ENCODE peak calls at places on chromosomes 11 and 22, in eight cellular contexts. One of them, this sample, is unnamed.

GRCh38 chr22:29434288-29434687 is 4.1 kb upstream of the RFPL1 start:
- DNase-seq in GM23248: no peak
- DNase-seq in cardiac fibroblast: no peak
- DNase-seq in fibroblast of the conjunctiva: no peak
- DNase-seq in fibroblast of lung: no peak
- DNase-seq in kidney glomerular epithelial cell: no peak
- DNase-seq in EH: no peak
- DNase-seq in HTR-8/SVneo: no peak
- DNase-seq in this sample: no peak

GRCh38 chr11:81869337-81870065 is 864.2 kb downstream of the FAM181B start:
- DNase-seq in GM23248: no peak
- DNase-seq in cardiac fibroblast: no peak
- DNase-seq in fibroblast of the conjunctiva: no peak
- DNase-seq in fibroblast of lung: peak; percentile 20
- DNase-seq in kidney glomerular epithelial cell: no peak
- DNase-seq in EH: no peak
- DNase-seq in HTR-8/SVneo: no peak
- DNase-seq in this sample: no peak

GRCh38 chr11:65868076-65868667 is 4.4 kb downstream of the EFEMP2 start:
- DNase-seq in GM23248: no peak
- DNase-seq in cardiac fibroblast: no peak
- DNase-seq in fibroblast of the conjunctiva: no peak
- DNase-seq in fibroblast of lung: peak; percentile 12
- DNase-seq in kidney glomerular epithelial cell: no peak
- DNase-seq in EH: no peak
- DNase-seq in HTR-8/SVneo: no peak
- DNase-seq in this sample: no peak

GRCh38 chr11:105719073-105719846 is 109.4 kb downstream of the GRIA4 start:
- DNase-seq in GM23248: no peak
- DNase-seq in cardiac fibroblast: no peak
- DNase-seq in fibroblast of the conjunctiva: peak; percentile 5
- DNase-seq in fibroblast of lung: peak; percentile 88
- DNase-seq in kidney glomerular epithelial cell: peak; percentile 60
- DNase-seq in EH: peak; percentile 21
- DNase-seq in HTR-8/SVneo: peak; percentile 25
- DNase-seq in this sample: peak; percentile 63

GRCh38 chr11:67615455-67616430 is 9.0 kb downstream of the NDUFV1 start:
- DNase-seq in GM23248: peak; percentile 52
- DNase-seq in cardiac fibroblast: peak; percentile 15
- DNase-seq in fibroblast of the conjunctiva: no peak
- DNase-seq in fibroblast of lung: no peak
- DNase-seq in kidney glomerular epithelial cell: no peak
- DNase-seq in EH: peak; percentile 24
- DNase-seq in HTR-8/SVneo: peak; percentile 61
- DNase-seq in this sample: peak; percentile 43

GRCh38 chr11:91871048-91871447 is 353.6 kb upstream of the FAT3 start:
- DNase-seq in GM23248: no peak
- DNase-seq in cardiac fibroblast: no peak
- DNase-seq in fibroblast of the conjunctiva: no peak
- DNase-seq in fibroblast of lung: no peak
- DNase-seq in kidney glomerular epithelial cell: no peak
- DNase-seq in EH: no peak
- DNase-seq in HTR-8/SVneo: no peak
- DNase-seq in this sample: no peak

GRCh38 chr11:25225078-25225477 is 728.2 kb downstream of the LUZP2 start:
- DNase-seq in GM23248: no peak
- DNase-seq in cardiac fibroblast: no peak
- DNase-seq in fibroblast of the conjunctiva: no peak
- DNase-seq in fibroblast of lung: no peak
- DNase-seq in kidney glomerular epithelial cell: no peak
- DNase-seq in EH: no peak
- DNase-seq in HTR-8/SVneo: no peak
- DNase-seq in this sample: no peak

GRCh38 chr22:31945478-31945815 is 1.1 kb downstream of the YWHAH start:
- DNase-seq in GM23248: no peak
- DNase-seq in cardiac fibroblast: no peak
- DNase-seq in fibroblast of the conjunctiva: no peak
- DNase-seq in fibroblast of lung: no peak
- DNase-seq in kidney glomerular epithelial cell: no peak
- DNase-seq in EH: no peak
- DNase-seq in HTR-8/SVneo: no peak
- DNase-seq in this sample: no peak

GRCh38 chr11:47220401-47220821 is 5.6 kb downstream of the DDB2 start:
- DNase-seq in GM23248: peak; percentile 82
- DNase-seq in cardiac fibroblast: peak; percentile 89
- DNase-seq in fibroblast of the conjunctiva: peak; percentile 47
- DNase-seq in fibroblast of lung: peak; percentile 69
- DNase-seq in kidney glomerular epithelial cell: peak; percentile 43
- DNase-seq in EH: peak; percentile 80
- DNase-seq in HTR-8/SVneo: peak; percentile 40
- DNase-seq in this sample: peak; percentile 39

GRCh38 chr11:1225386-1226225 is 2.7 kb downstream of the MUC5B start:
- DNase-seq in GM23248: no peak
- DNase-seq in cardiac fibroblast: no peak
- DNase-seq in fibroblast of the conjunctiva: no peak
- DNase-seq in fibroblast of lung: no peak
- DNase-seq in kidney glomerular epithelial cell: no peak
- DNase-seq in EH: no peak
- DNase-seq in HTR-8/SVneo: no peak
- DNase-seq in this sample: no peak

GRCh38 chr11:85967457-85967856 is 101.4 kb downstream of the PICALM start:
- DNase-seq in GM23248: no peak
- DNase-seq in cardiac fibroblast: no peak
- DNase-seq in fibroblast of the conjunctiva: no peak
- DNase-seq in fibroblast of lung: no peak
- DNase-seq in kidney glomerular epithelial cell: no peak
- DNase-seq in EH: no peak
- DNase-seq in HTR-8/SVneo: no peak
- DNase-seq in this sample: no peak

GRCh38 chr11:44633641-44634040 is 68.2 kb downstream of the CD82 start:
- DNase-seq in GM23248: no peak
- DNase-seq in cardiac fibroblast: no peak
- DNase-seq in fibroblast of the conjunctiva: no peak
- DNase-seq in fibroblast of lung: no peak
- DNase-seq in kidney glomerular epithelial cell: no peak
- DNase-seq in EH: no peak
- DNase-seq in HTR-8/SVneo: no peak
- DNase-seq in this sample: peak; percentile 29

GRCh38 chr11:1047576-1048156 is 11.1 kb upstream of the MUC6 start:
- DNase-seq in GM23248: no peak
- DNase-seq in cardiac fibroblast: no peak
- DNase-seq in fibroblast of the conjunctiva: no peak
- DNase-seq in fibroblast of lung: no peak
- DNase-seq in kidney glomerular epithelial cell: no peak
- DNase-seq in EH: no peak
- DNase-seq in HTR-8/SVneo: no peak
- DNase-seq in this sample: no peak

GRCh38 chr11:113974741-113975470 is at the start of gene HTR3A:
- DNase-seq in GM23248: no peak
- DNase-seq in cardiac fibroblast: peak; percentile 53
- DNase-seq in fibroblast of the conjunctiva: no peak
- DNase-seq in fibroblast of lung: no peak
- DNase-seq in kidney glomerular epithelial cell: no peak
- DNase-seq in EH: peak; percentile 26
- DNase-seq in HTR-8/SVneo: peak; percentile 39
- DNase-seq in this sample: no peak

GRCh38 chr11:44316388-44317240 is 6.7 kb upstream of the ALX4 start:
- DNase-seq in GM23248: peak; percentile 23
- DNase-seq in cardiac fibroblast: no peak
- DNase-seq in fibroblast of the conjunctiva: no peak
- DNase-seq in fibroblast of lung: no peak
- DNase-seq in kidney glomerular epithelial cell: no peak
- DNase-seq in EH: no peak
- DNase-seq in HTR-8/SVneo: no peak
- DNase-seq in this sample: peak; percentile 47

GRCh38 chr11:32374261-32374711 is 61.1 kb downstream of the WT1 start:
- DNase-seq in GM23248: peak; percentile 39
- DNase-seq in cardiac fibroblast: peak; percentile 51
- DNase-seq in fibroblast of the conjunctiva: no peak
- DNase-seq in fibroblast of lung: no peak
- DNase-seq in kidney glomerular epithelial cell: no peak
- DNase-seq in EH: peak; percentile 7
- DNase-seq in HTR-8/SVneo: no peak
- DNase-seq in this sample: peak; percentile 4

GRCh38 chr22:49209452-49210195 is 618.0 kb downstream of the BRD1 start:
- DNase-seq in GM23248: no peak
- DNase-seq in cardiac fibroblast: no peak
- DNase-seq in fibroblast of the conjunctiva: no peak
- DNase-seq in fibroblast of lung: no peak
- DNase-seq in kidney glomerular epithelial cell: no peak
- DNase-seq in EH: no peak
- DNase-seq in HTR-8/SVneo: no peak
- DNase-seq in this sample: no peak

GRCh38 chr11:19938051-19938856 is 222.0 kb downstream of the DBX1 start:
- DNase-seq in GM23248: peak; percentile 82
- DNase-seq in cardiac fibroblast: peak; percentile 72
- DNase-seq in fibroblast of the conjunctiva: no peak
- DNase-seq in fibroblast of lung: peak; percentile 55
- DNase-seq in kidney glomerular epithelial cell: no peak
- DNase-seq in EH: peak; percentile 65
- DNase-seq in HTR-8/SVneo: peak; percentile 61
- DNase-seq in this sample: peak; percentile 56

GRCh38 chr22:50305658-50306566 is 1.5 kb downstream of the PLXNB2 start:
- DNase-seq in GM23248: peak; percentile 98
- DNase-seq in cardiac fibroblast: peak; percentile 98
- DNase-seq in fibroblast of the conjunctiva: peak; percentile 84
- DNase-seq in fibroblast of lung: peak; percentile 96
- DNase-seq in kidney glomerular epithelial cell: peak; percentile 97
- DNase-seq in EH: peak; percentile 98
- DNase-seq in HTR-8/SVneo: peak; percentile 96
- DNase-seq in this sample: peak; percentile 94

GRCh38 chr22:29139965-29140782 is 65.5 kb upstream of the EMID1 start:
- DNase-seq in GM23248: peak; percentile 75
- DNase-seq in cardiac fibroblast: peak; percentile 93
- DNase-seq in fibroblast of the conjunctiva: peak; percentile 53
- DNase-seq in fibroblast of lung: no peak
- DNase-seq in kidney glomerular epithelial cell: no peak
- DNase-seq in EH: no peak
- DNase-seq in HTR-8/SVneo: no peak
- DNase-seq in this sample: no peak

GRCh38 chr22:28132466-28132865 is 213.4 kb upstream of the PITPNB start:
- DNase-seq in GM23248: no peak
- DNase-seq in cardiac fibroblast: no peak
- DNase-seq in fibroblast of the conjunctiva: no peak
- DNase-seq in fibroblast of lung: no peak
- DNase-seq in kidney glomerular epithelial cell: no peak
- DNase-seq in EH: no peak
- DNase-seq in HTR-8/SVneo: no peak
- DNase-seq in this sample: no peak

GRCh38 chr11:123472236-123472935 is 42.3 kb downstream of the GRAMD1B start:
- DNase-seq in GM23248: no peak
- DNase-seq in cardiac fibroblast: no peak
- DNase-seq in fibroblast of the conjunctiva: no peak
- DNase-seq in fibroblast of lung: no peak
- DNase-seq in kidney glomerular epithelial cell: no peak
- DNase-seq in EH: no peak
- DNase-seq in HTR-8/SVneo: no peak
- DNase-seq in this sample: no peak

GRCh38 chr11:25891960-25892359 is 440.0 kb upstream of the ANO3 start:
- DNase-seq in GM23248: peak; percentile 1
- DNase-seq in cardiac fibroblast: no peak
- DNase-seq in fibroblast of the conjunctiva: no peak
- DNase-seq in fibroblast of lung: no peak
- DNase-seq in kidney glomerular epithelial cell: no peak
- DNase-seq in EH: no peak
- DNase-seq in HTR-8/SVneo: no peak
- DNase-seq in this sample: no peak

GRCh38 chr11:111586305-111586915 is 15.8 kb upstream of the SIK2 start:
- DNase-seq in GM23248: peak; percentile 75
- DNase-seq in cardiac fibroblast: peak; percentile 68
- DNase-seq in fibroblast of the conjunctiva: peak; percentile 49
- DNase-seq in fibroblast of lung: peak; percentile 58
- DNase-seq in kidney glomerular epithelial cell: peak; percentile 75
- DNase-seq in EH: peak; percentile 57
- DNase-seq in HTR-8/SVneo: no peak
- DNase-seq in this sample: peak; percentile 47

GRCh38 chr11:79054636-79055035 is 386.2 kb downstream of the TENM4 start:
- DNase-seq in GM23248: peak; percentile 25
- DNase-seq in cardiac fibroblast: peak; percentile 18
- DNase-seq in fibroblast of the conjunctiva: peak; percentile 14
- DNase-seq in fibroblast of lung: peak; percentile 81
- DNase-seq in kidney glomerular epithelial cell: peak; percentile 35
- DNase-seq in EH: peak; percentile 84
- DNase-seq in HTR-8/SVneo: no peak
- DNase-seq in this sample: no peak

GRCh38 chr11:71580057-71581003 is 2.3 kb downstream of the KRTAP5-11 start:
- DNase-seq in GM23248: peak; percentile 90
- DNase-seq in cardiac fibroblast: peak; percentile 88
- DNase-seq in fibroblast of the conjunctiva: peak; percentile 57
- DNase-seq in fibroblast of lung: peak; percentile 64
- DNase-seq in kidney glomerular epithelial cell: peak; percentile 53
- DNase-seq in EH: peak; percentile 79
- DNase-seq in HTR-8/SVneo: peak; percentile 58
- DNase-seq in this sample: peak; percentile 54

GRCh38 chr22:40703731-40704130 is 24.4 kb downstream of the MCHR1 start:
- DNase-seq in GM23248: no peak
- DNase-seq in cardiac fibroblast: no peak
- DNase-seq in fibroblast of the conjunctiva: no peak
- DNase-seq in fibroblast of lung: no peak
- DNase-seq in kidney glomerular epithelial cell: no peak
- DNase-seq in EH: no peak
- DNase-seq in HTR-8/SVneo: no peak
- DNase-seq in this sample: no peak

GRCh38 chr11:57349491-57350274 is 11.5 kb downstream of the P2RX3 start:
- DNase-seq in GM23248: peak; percentile 55
- DNase-seq in cardiac fibroblast: peak; percentile 47
- DNase-seq in fibroblast of the conjunctiva: no peak
- DNase-seq in fibroblast of lung: peak; percentile 21
- DNase-seq in kidney glomerular epithelial cell: peak; percentile 5
- DNase-seq in EH: peak; percentile 45
- DNase-seq in HTR-8/SVneo: peak; percentile 69
- DNase-seq in this sample: peak; percentile 40

GRCh38 chr11:34840736-34841386 is 75.3 kb downstream of the APIP start:
- DNase-seq in GM23248: peak; percentile 35
- DNase-seq in cardiac fibroblast: peak; percentile 16
- DNase-seq in fibroblast of the conjunctiva: peak; percentile 5
- DNase-seq in fibroblast of lung: peak; percentile 15
- DNase-seq in kidney glomerular epithelial cell: no peak
- DNase-seq in EH: peak; percentile 44
- DNase-seq in HTR-8/SVneo: no peak
- DNase-seq in this sample: peak; percentile 32

GRCh38 chr11:44861829-44862545 is 88.7 kb downstream of the TP53I11 start:
- DNase-seq in GM23248: peak; percentile 99
- DNase-seq in cardiac fibroblast: peak; percentile 97
- DNase-seq in fibroblast of the conjunctiva: peak; percentile 96
- DNase-seq in fibroblast of lung: peak; percentile 99
- DNase-seq in kidney glomerular epithelial cell: peak; percentile 98
- DNase-seq in EH: peak; percentile 99
- DNase-seq in HTR-8/SVneo: peak; percentile 96
- DNase-seq in this sample: peak; percentile 98

GRCh38 chr11:34565417-34566208 is 52.0 kb upstream of the ELF5 start:
- DNase-seq in GM23248: no peak
- DNase-seq in cardiac fibroblast: no peak
- DNase-seq in fibroblast of the conjunctiva: no peak
- DNase-seq in fibroblast of lung: no peak
- DNase-seq in kidney glomerular epithelial cell: no peak
- DNase-seq in EH: peak; percentile 3
- DNase-seq in HTR-8/SVneo: no peak
- DNase-seq in this sample: peak; percentile 17

GRCh38 chr11:93169143-93169542 is 28.6 kb downstream of the SLC36A4 start:
- DNase-seq in GM23248: no peak
- DNase-seq in cardiac fibroblast: no peak
- DNase-seq in fibroblast of the conjunctiva: no peak
- DNase-seq in fibroblast of lung: no peak
- DNase-seq in kidney glomerular epithelial cell: no peak
- DNase-seq in EH: no peak
- DNase-seq in HTR-8/SVneo: no peak
- DNase-seq in this sample: no peak

GRCh38 chr11:129236850-129237249 is 44.7 kb upstream of the ARHGAP32 start:
- DNase-seq in GM23248: no peak
- DNase-seq in cardiac fibroblast: no peak
- DNase-seq in fibroblast of the conjunctiva: no peak
- DNase-seq in fibroblast of lung: peak; percentile 39
- DNase-seq in kidney glomerular epithelial cell: no peak
- DNase-seq in EH: no peak
- DNase-seq in HTR-8/SVneo: no peak
- DNase-seq in this sample: no peak